ENCODE peak calls at places on chromosomes 12 and 14, in seven cellular contexts. V is neural progenitor cell, H is K562, R is sigmoid colon, L is HL-60, O is left ventricle myocardium inferior, F is A549. A is an unnamed sample.

GRCh38 chr12:54301428-54302045 is 722 bp upstream of the NFE2 start:
- DNase-seq in V (peak; percentile 44), H (no peak), R (peak; percentile 45), L (no peak), O (no peak), F (no peak), A (no peak)

GRCh38 chr14:50353126-50353525 is 41.0 kb downstream of the DMAC2L start:
- DNase-seq in V (no peak), H (no peak), R (no peak), L (no peak), O (no peak), F (no peak), A (no peak)

GRCh38 chr12:53234236-53234635 is 2.2 kb upstream of the RARG start:
- DNase-seq in V (peak; percentile 86), H (peak; percentile 62), R (no peak), L (no peak), O (peak; percentile 44), F (no peak), A (no peak)

GRCh38 chr14:59275668-59276067 is 87.2 kb downstream of the DAAM1 start:
- DNase-seq in V (no peak), H (no peak), R (no peak), L (no peak), O (no peak), F (peak; percentile 45), A (peak; percentile 84)

GRCh38 chr14:54782803-54783659 is 119.6 kb downstream of the GCH1 start:
- DNase-seq in V (peak; percentile 35), H (no peak), R (peak; percentile 66), L (peak; percentile 52), O (no peak), F (no peak), A (no peak)

GRCh38 chr14:54814076-54814475 is 88.5 kb downstream of the GCH1 start:
- DNase-seq in V (no peak), H (peak; percentile 55), R (no peak), L (no peak), O (no peak), F (no peak), A (no peak)

GRCh38 chr12:109879332-109880048 is 851 bp downstream of the GLTP start:
- DNase-seq in V (peak; percentile 32), H (no peak), R (no peak), L (no peak), O (no peak), F (no peak), A (no peak)

GRCh38 chr14:101223147-101223546 is 319.6 kb upstream of the RTL1 start:
- DNase-seq in V (peak; percentile 76), H (no peak), R (peak; percentile 18), L (no peak), O (no peak), F (no peak), A (no peak)

GRCh38 chr14:36069535-36069900 is 107.0 kb downstream of the PTCSC3 start:
- DNase-seq in V (peak; percentile 71), H (peak; percentile 69), R (no peak), L (peak; percentile 24), O (no peak), F (peak; percentile 45), A (peak; percentile 42)

GRCh38 chr12:58011676-58012075 is 70.3 kb downstream of the ATP23 start:
- DNase-seq in V (no peak), H (no peak), R (no peak), L (no peak), O (no peak), F (no peak), A (no peak)

GRCh38 chr14:81519200-81519998 is 14.3 kb downstream of the SEL1L start:
- DNase-seq in V (no peak), H (no peak), R (no peak), L (peak; percentile 74), O (no peak), F (no peak), A (no peak)

GRCh38 chr14:95273041-95273978 is 46.4 kb downstream of the CLMN start:
- DNase-seq in V (no peak), H (no peak), R (no peak), L (no peak), O (no peak), F (no peak), A (no peak)

GRCh38 chr12:53754633-53755261 is 3.0 kb upstream of the CISTR start:
- DNase-seq in V (no peak), H (no peak), R (no peak), L (no peak), O (no peak), F (no peak), A (peak; percentile 33)

GRCh38 chr12:107610030-107610859 is 75.4 kb upstream of the PWP1 start:
- DNase-seq in V (peak; percentile 73), H (peak; percentile 20), R (no peak), L (no peak), O (no peak), F (peak; percentile 58), A (peak; percentile 40)

GRCh38 chr12:16604853-16605252 is 1.1 kb downstream of the LMO3 start:
- DNase-seq in V (peak; percentile 50), H (no peak), R (peak; percentile 76), L (no peak), O (no peak), F (no peak), A (no peak)

GRCh38 chr12:16606117-16606200 is at the start of gene LMO3:
- DNase-seq in V (no peak), H (no peak), R (no peak), L (no peak), O (no peak), F (no peak), A (no peak)

GRCh38 chr12:16606936-16607335 is 974 bp upstream of the LMO3 start:
- DNase-seq in V (peak; percentile 20), H (no peak), R (no peak), L (no peak), O (no peak), F (no peak), A (no peak)

GRCh38 chr12:16605666-16606116 is 271 bp downstream of the LMO3 start:
- DNase-seq in V (peak; percentile 46), H (no peak), R (peak; percentile 66), L (no peak), O (no peak), F (no peak), A (no peak)

GRCh38 chr12:16606201-16606849 is 363 bp upstream of the LMO3 start:
- DNase-seq in V (peak; percentile 58), H (no peak), R (peak; percentile 84), L (no peak), O (no peak), F (no peak), A (no peak)
- H3K4me3 ChIP-seq in V (peak overlapping the region; percentile 62), H (no peak overlapping the region), R (peak overlapping the region; percentile 51), L (peak overlapping the region; percentile 32), O (peak overlapping the region; percentile 66), F (peak overlapping the region; percentile 41), A (peak overlapping the region; percentile 47)

GRCh38 chr12:128823916-128824839 is at the start of gene SLC15A4:
- DNase-seq in V (peak; percentile 99), H (peak; percentile 97), R (peak; percentile 98), L (peak; percentile 89), O (peak; percentile 98), F (peak; percentile 98), A (peak; percentile 72)
- TF ChIP-seq CTCF in V (peak; percentile 27), H (peak; percentile 27), R (no peak), L (peak; percentile 1), O (peak; percentile 23), F (no peak), A (peak; percentile 34)

GRCh38 chr12:131758016-131758739 is 47.3 kb downstream of the SFSWAP start:
- DNase-seq in V (no peak), H (no peak), R (no peak), L (no peak), O (peak; percentile 43), F (no peak), A (no peak)
- H3K4me3 ChIP-seq in V (no peak overlapping the region), H (no peak overlapping the region), R (no peak overlapping the region), L (no peak overlapping the region), O (no peak overlapping the region), F (no peak overlapping the region), A (no peak overlapping the region)

GRCh38 chr12:102917026-102917787 is at the start of gene PAH:
- DNase-seq in V (peak; percentile 50), H (peak; percentile 27), R (no peak), L (no peak), O (no peak), F (no peak), A (no peak)
- TF ChIP-seq CTCF in V (peak; percentile 25), H (no peak), R (no peak), L (no peak), O (no peak), F (no peak), A (no peak)

GRCh38 chr14:53331921-53332320 is 178.8 kb upstream of the DDHD1 start:
- DNase-seq in V (peak; percentile 13), H (no peak), R (no peak), L (no peak), O (no peak), F (no peak), A (no peak)
- H3K4me3 ChIP-seq in V (no peak overlapping the region), H (no peak overlapping the region), R (no peak overlapping the region), L (no peak overlapping the region), O (no peak overlapping the region), F (no peak overlapping the region), A (no peak overlapping the region)

A was measured in astrocyte of the cerebellum.